ENCODE peak calls at places on chromosomes 4 and X, in eight cellular contexts. S is right lobe of liver, I is testis, Y is adrenal gland, M is A549, A is heart left ventricle, T is tibial nerve, P is sigmoid colon. Q is an unnamed sample. For H3K4me1, the result is how much of the 10 kb centered on the place peaks cover.

GRCh38 chrX:134801267-134801666 is 143.0 kb upstream of the PLAC1 start:
- DNase-seq in I (no peak), P (no peak), Y (no peak), T (no peak), A (no peak), S (no peak), M (no peak), Q (no peak)

GRCh38 chr4:39732728-39733127 is 34.8 kb downstream of the UBE2K start:
- DNase-seq in I (no peak), Y (peak), P (no peak), T (no peak), A (no peak), S (no peak), M (no peak), Q (no peak)

GRCh38 chr4:65202473-65203264 is 467.6 kb downstream of the EPHA5 start:
- DNase-seq in T (no peak), A (no peak), I (no peak), Y (no peak), P (no peak), M (no peak), S (no peak), Q (no peak)

GRCh38 chrX:6667048-6667768 is 132.3 kb upstream of the VCX3A start:
- DNase-seq in A (no peak), Y (no peak), T (no peak), S (no peak), P (no peak), M (no peak), I (no peak), Q (no peak)

GRCh38 chr4:173381610-173382009 is 10.9 kb downstream of the SAP30 start:
- DNase-seq in Y (no peak), A (no peak), M (no peak), S (no peak), I (no peak), P (no peak), T (no peak), Q (no peak)

GRCh38 chr4:155960522-155960921 is 6.9 kb upstream of the CTSO start:
- DNase-seq in M (no peak), S (no peak), I (no peak), A (no peak), T (peak), Y (no peak), P (no peak), Q (no peak)

GRCh38 chr4:113834302-113834701 is 72.8 kb upstream of the CAMK2D start:
- DNase-seq in Y (no peak), A (no peak), T (no peak), S (no peak), M (no peak), I (no peak), P (no peak), Q (no peak)

GRCh38 chr4:142656178-142656577 is 189.9 kb downstream of the INPP4B start:
- DNase-seq in P (no peak), I (no peak), S (no peak), Y (no peak), M (no peak), T (no peak), A (no peak), Q (no peak)

GRCh38 chr4:7802093-7802726 is 137.5 kb downstream of the AFAP1 start:
- DNase-seq in T (peak), M (peak), P (peak), S (no peak), A (no peak), Y (peak), I (peak), Q (peak)

GRCh38 chr4:185608223-185608622 is 72.9 kb upstream of the PDLIM3 start:
- DNase-seq in M (no peak), S (no peak), P (no peak), I (no peak), T (no peak), Y (no peak), A (no peak), Q (no peak)

GRCh38 chr4:55068522-55068921 is 56.9 kb downstream of the KDR start:
- DNase-seq in T (no peak), S (no peak), A (no peak), I (no peak), P (no peak), M (no peak), Y (no peak), Q (no peak)

GRCh38 chr4:10662937-10663336 is 21.6 kb downstream of the CLNK start:
- DNase-seq in T (no peak), I (no peak), A (no peak), S (no peak), P (no peak), Y (no peak), M (no peak), Q (no peak)

GRCh38 chr4:4225915-4226605 is 669 bp downstream of the OTOP1 start:
- DNase-seq in M (no peak), I (no peak), P (no peak), A (no peak), S (no peak), Y (no peak), T (no peak), Q (no peak)

GRCh38 chr4:19776929-19777328 is 474.8 kb upstream of the SLIT2 start:
- DNase-seq in P (no peak), A (no peak), T (no peak), I (no peak), Y (no peak), M (no peak), S (no peak), Q (no peak)

GRCh38 chr4:124685851-124686250 is 26.7 kb downstream of the ANKRD50 start:
- DNase-seq in M (no peak), A (no peak), P (no peak), Y (no peak), S (no peak), T (no peak), I (no peak), Q (no peak)

GRCh38 chr4:6470502-6471302 is 1.7 kb downstream of the PPP2R2C start:
- DNase-seq in P (peak), I (peak), M (peak), S (no peak), T (peak), Y (peak), A (peak), Q (peak)

GRCh38 chrX:104833401-104833800 is 267.4 kb downstream of the IL1RAPL2 start:
- DNase-seq in T (peak), A (no peak), Y (no peak), S (no peak), M (no peak), I (no peak), P (no peak), Q (no peak)

GRCh38 chr4:2084316-2084715 is 25.2 kb downstream of the NAT8L start:
- DNase-seq in S (no peak), M (no peak), P (peak), A (peak), Y (peak), I (peak), T (no peak), Q (no peak)

GRCh38 chrX:37686348-37686736 is 751 bp downstream of the XK start:
- DNase-seq in M (no peak), S (no peak), A (no peak), P (no peak), T (no peak), I (no peak), Y (no peak), Q (no peak)

GRCh38 chr4:41146196-41146595 is 68.1 kb downstream of the APBB2 start:
- DNase-seq in M (no peak), P (no peak), S (no peak), Y (no peak), A (no peak), I (no peak), T (no peak), Q (no peak)

GRCh38 chrX:107674480-107675364 is 46.4 kb downstream of the PRPS1 start:
- DNase-seq in I (peak), T (peak), Y (peak), A (peak), M (no peak), S (no peak), P (peak), Q (peak)

GRCh38 chr4:144557404-144557803 is 88.6 kb upstream of the HHIP start:
- DNase-seq in I (no peak), P (no peak), S (no peak), M (no peak), A (no peak), Y (no peak), T (no peak), Q (no peak)

GRCh38 chr4:88070031-88070430 is 62.6 kb downstream of the PKD2 start:
- DNase-seq in Y (no peak), I (no peak), T (no peak), S (no peak), P (no peak), M (no peak), A (no peak), Q (no peak)

GRCh38 chr4:14719053-14719452 is 283.2 kb upstream of the CPEB2 start:
- DNase-seq in T (no peak), A (no peak), P (no peak), M (no peak), Y (no peak), I (no peak), S (no peak), Q (peak)

GRCh38 chr4:59500103-59500502 is 1700.0 kb upstream of the ADGRL3 start:
- DNase-seq in M (no peak), P (no peak), S (no peak), T (no peak), A (no peak), I (no peak), Y (no peak), Q (no peak)

DNA sequence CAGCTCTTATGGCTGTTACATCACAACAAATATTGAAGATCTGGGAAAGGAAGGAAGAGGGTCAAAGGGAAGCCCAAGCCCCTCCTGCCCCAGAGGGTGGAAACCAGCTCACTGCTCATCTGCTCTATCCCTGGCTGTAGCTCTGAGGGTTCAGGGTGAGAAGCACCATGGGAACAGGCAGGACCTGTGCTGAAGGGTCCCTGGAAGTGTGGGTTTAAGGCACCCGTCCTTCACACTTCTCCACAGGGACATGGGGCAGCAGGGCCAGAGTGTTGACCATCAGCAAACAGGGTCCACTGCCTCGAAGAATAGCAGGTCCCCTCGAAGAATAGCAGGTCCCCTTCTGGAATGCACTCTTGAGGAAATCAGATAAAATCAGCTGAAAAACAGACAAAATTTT is 4.4 kb downstream of the RTL5 start:
- DNase-seq in S (no peak), Y (no peak), M (no peak), P (no peak), T (no peak), I (no peak), A (no peak), Q (no peak)
- H3K4me1 ChIP-seq in S (under half), Y (under half), M (under half), P (half or more), T (half or more), I (under half), A (under half), Q (under half)

GRCh38 chrX:68829594-68830485 is 1.0 kb downstream of the EFNB1 start:
- DNase-seq in M (peak), S (no peak), Y (peak), T (no peak), A (no peak), I (no peak), P (peak), Q (no peak)

GRCh38 chrX:68830486-68831404 is 1.9 kb downstream of the EFNB1 start:
- DNase-seq in S (no peak), T (no peak), Y (peak), A (no peak), P (peak), I (no peak), M (no peak), Q (no peak)

GRCh38 chrX:68827256-68827655 is 1.6 kb upstream of the EFNB1 start:
- DNase-seq in T (no peak), P (peak), A (no peak), S (no peak), M (no peak), Y (no peak), I (no peak), Q (no peak)

GRCh38 chrX:68827848-68828562 is 816 bp upstream of the EFNB1 start:
- DNase-seq in Y (peak), I (peak), M (peak), A (peak), P (peak), S (peak), T (peak), Q (peak)

GRCh38 chrX:68828740-68829593 is at the start of gene EFNB1:
- DNase-seq in M (peak), P (peak), S (peak), I (peak), A (peak), T (peak), Y (peak), Q (peak)
- TF ChIP-seq POLR2A in M (peak), P (peak), S (peak), I (peak), A (peak), T (peak), Y (peak), Q (peak)

DNA sequence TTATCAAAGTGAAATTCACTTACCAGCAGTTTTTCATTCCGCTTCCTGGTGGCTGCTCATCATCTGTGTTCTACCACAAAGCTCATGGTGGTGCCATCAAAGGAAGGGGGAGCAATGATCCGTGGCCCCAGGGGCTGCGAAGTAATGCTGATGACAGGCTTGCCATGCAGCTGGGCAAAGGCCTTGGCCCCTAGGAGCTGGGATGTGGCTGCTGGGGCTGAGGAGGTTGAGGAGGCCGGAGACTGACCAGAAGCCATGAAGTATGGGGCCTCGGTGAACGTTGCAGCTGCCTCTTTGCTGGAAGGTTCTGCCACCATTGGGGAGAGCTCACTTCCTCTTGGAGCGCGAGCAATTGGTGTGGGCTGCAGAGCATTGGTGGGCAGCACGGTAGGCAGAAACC is 8.4 kb downstream of the C4orf54 start:
- DNase-seq in A (no peak), Y (no peak), T (no peak), I (no peak), S (no peak), M (no peak), P (no peak), Q (no peak)
- H3K27ac ChIP-seq in A (no peak), Y (no peak), T (no peak), I (peak), S (no peak), M (no peak), P (no peak), Q (no peak)

GRCh38 chrX:402857-403256 is 16.1 kb upstream of the PPP2R3B start:
- DNase-seq in A (no peak), S (no peak), Y (no peak), I (no peak), T (no peak), M (no peak), P (no peak), Q (no peak)

GRCh38 chrX:404656-405055 is 17.9 kb upstream of the PPP2R3B start:
- DNase-seq in A (no peak), T (no peak), S (no peak), P (no peak), I (no peak), M (no peak), Y (no peak), Q (no peak)

GRCh38 chrX:405149-405548 is 18.4 kb upstream of the PPP2R3B start:
- DNase-seq in S (no peak), I (no peak), P (no peak), M (no peak), A (no peak), Y (no peak), T (no peak), Q (no peak)

GRCh38 chrX:397575-397974 is 10.9 kb upstream of the PPP2R3B start:
- DNase-seq in I (peak), T (peak), P (no peak), Y (peak), A (no peak), S (no peak), M (no peak), Q (no peak)

GRCh38 chrX:400258-400657 is 13.6 kb upstream of the PPP2R3B start:
- DNase-seq in T (no peak), I (no peak), S (no peak), A (no peak), Y (no peak), P (no peak), M (no peak), Q (no peak)
- H3K4me1 ChIP-seq in T (under half), I (under half), S (under half), A (under half), Y (under half), P (under half), M (under half), Q (under half)

GRCh38 chr4:25303578-25303977 is 9.0 kb upstream of the ZCCHC4 start:
- DNase-seq in M (no peak), I (no peak), Y (no peak), P (no peak), A (no peak), T (no peak), S (no peak), Q (no peak)

GRCh38 chr4:25299476-25300203 is 12.9 kb upstream of the ZCCHC4 start:
- DNase-seq in M (no peak), A (no peak), T (no peak), I (no peak), Y (no peak), S (no peak), P (no peak), Q (peak)

GRCh38 chr4:25297528-25298242 is 14.9 kb upstream of the ZCCHC4 start:
- DNase-seq in S (no peak), M (no peak), A (no peak), T (no peak), I (no peak), P (no peak), Y (no peak), Q (no peak)

GRCh38 chr4:25306658-25307057 is 5.9 kb upstream of the ZCCHC4 start:
- DNase-seq in Y (no peak), T (no peak), I (no peak), P (no peak), S (no peak), A (no peak), M (no peak), Q (no peak)

DNA sequence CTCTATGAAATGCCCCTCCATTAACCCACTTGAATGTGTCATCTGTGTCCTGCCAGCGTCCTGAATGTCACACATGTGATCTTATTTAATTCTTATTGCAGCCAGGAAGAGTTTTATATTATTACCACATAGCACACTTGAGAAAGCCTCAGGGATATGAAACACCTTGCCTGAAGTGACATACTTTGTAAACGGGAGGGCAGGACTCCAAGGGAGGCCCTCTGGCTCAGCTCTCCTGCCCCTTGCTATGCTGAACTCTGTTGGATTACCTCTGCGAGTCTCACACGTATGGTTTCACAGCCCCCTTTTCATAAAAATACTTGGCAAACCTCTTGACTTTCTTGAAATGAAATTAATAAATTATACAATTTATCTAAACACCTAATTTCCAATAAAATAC is 11.1 kb upstream of the ZCCHC4 start:
- DNase-seq in T (no peak), I (no peak), Y (no peak), S (no peak), M (no peak), A (no peak), P (no peak), Q (no peak)
- TF ChIP-seq POLR2A in T (no peak), I (no peak), Y (no peak), S (no peak), M (no peak), A (no peak), P (no peak), Q (no peak)

GRCh38 chrX:40282901-40283674 is 185.3 kb upstream of the BCOR start:
- DNase-seq in A (no peak), I (peak), Y (peak), M (no peak), T (no peak), S (no peak), P (no peak), Q (no peak)

GRCh38 chrX:40285876-40286275 is 188.1 kb upstream of the BCOR start:
- DNase-seq in M (no peak), I (no peak), A (no peak), S (no peak), P (no peak), Y (no peak), T (no peak), Q (no peak)

GRCh38 chrX:40283981-40284380 is 186.2 kb upstream of the BCOR start:
- DNase-seq in P (no peak), I (no peak), Y (no peak), A (no peak), M (no peak), S (no peak), T (no peak), Q (no peak)

GRCh38 chrX:40282348-40282747 is 184.6 kb upstream of the BCOR start:
- DNase-seq in Y (no peak), T (no peak), I (no peak), P (no peak), M (no peak), A (no peak), S (no peak), Q (no peak)

DNA sequence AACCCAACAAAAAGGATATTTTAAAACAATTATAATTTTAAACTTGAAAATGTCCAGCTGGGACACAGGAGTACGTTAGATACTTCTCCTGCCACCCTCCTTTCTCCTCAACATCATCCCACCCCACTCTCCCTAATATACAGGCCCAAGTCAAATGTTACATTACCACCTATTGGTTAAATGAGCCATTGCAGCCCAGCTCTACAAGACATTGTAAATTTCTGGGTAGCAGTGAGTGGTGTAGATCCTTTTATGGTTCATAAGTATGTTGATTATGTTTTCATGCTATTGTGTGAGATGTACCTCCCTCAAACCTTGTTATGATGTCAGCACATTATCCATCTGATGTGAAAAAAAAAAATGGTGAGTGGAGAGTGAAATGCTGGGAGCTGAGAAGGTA is 187.1 kb upstream of the BCOR start:
- DNase-seq in Y (no peak), A (no peak), I (no peak), P (no peak), S (no peak), M (no peak), T (no peak), Q (no peak)
- H3K27ac ChIP-seq in Y (no peak), A (no peak), I (no peak), P (no peak), S (no peak), M (no peak), T (no peak), Q (no peak)

DNA sequence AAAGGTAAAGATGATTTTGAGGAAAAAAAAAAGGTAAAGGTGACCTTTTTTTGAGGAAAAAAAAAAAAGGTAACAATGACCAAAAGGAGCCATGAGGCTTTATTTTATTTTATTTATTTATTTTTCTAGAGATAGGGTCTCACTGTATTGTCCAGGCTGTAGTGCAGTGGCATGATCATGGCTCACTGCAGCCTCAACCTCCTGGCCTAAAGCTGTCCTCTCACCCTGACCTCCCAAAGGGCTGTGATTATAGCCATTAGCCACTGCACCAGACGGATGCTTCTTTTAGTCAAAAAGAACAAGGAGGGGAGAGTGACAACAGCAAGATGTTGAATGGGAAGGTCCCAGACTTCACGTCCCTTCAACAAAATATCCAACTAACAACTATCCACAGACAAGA is 30.4 kb downstream of the LRIT3 start:
- DNase-seq in S (no peak), T (no peak), A (no peak), Y (no peak), M (no peak), P (no peak), I (no peak), Q (no peak)
- H3K4me1 ChIP-seq in S (under half), T (under half), A (under half), Y (under half), M (under half), P (under half), I (under half), Q (under half)

GRCh38 chr4:127622923-127623754 is 9.6 kb upstream of the INTU start:
- DNase-seq in M (peak), S (peak), Y (no peak), P (no peak), A (peak), I (peak), T (no peak), Q (peak)
- TF ChIP-seq POLR2A in M (no peak), S (no peak), Y (no peak), P (no peak), A (no peak), I (no peak), T (no peak), Q (no peak)

Q was measured in body of pancreas.